ENCODE peak calls at places on chromosomes 11 and 22, in ten cellular contexts. One of them, this sample, is unnamed.

GRCh38 chr11:104390696-104391095 is 226.7 kb upstream of the PDGFD start:
- DNase-seq in WERI-Rb-1: no peak
- DNase-seq in endothelial cell: no peak
- DNase-seq in fibroblast of lung: peak
- DNase-seq in colonic mucosa: no peak
- DNase-seq in B cell: no peak
- DNase-seq in foreskin fibroblast: peak
- DNase-seq in fibroblast of pulmonary artery: peak
- DNase-seq in AG09309: no peak
- DNase-seq in HFFc6: no peak
- DNase-seq in this sample: no peak

GRCh38 chr11:7467652-7468051 is 17.7 kb upstream of the OLFML1 start:
- DNase-seq in colonic mucosa: no peak
- DNase-seq in fibroblast of lung: no peak
- DNase-seq in endothelial cell: no peak
- DNase-seq in foreskin fibroblast: peak
- DNase-seq in fibroblast of pulmonary artery: no peak
- DNase-seq in AG09309: no peak
- DNase-seq in WERI-Rb-1: no peak
- DNase-seq in B cell: no peak
- DNase-seq in HFFc6: no peak
- DNase-seq in this sample: no peak

GRCh38 chr11:19276859-19277808 is 36.4 kb upstream of the E2F8 start:
- DNase-seq in fibroblast of lung: peak
- DNase-seq in fibroblast of pulmonary artery: peak
- DNase-seq in endothelial cell: no peak
- DNase-seq in HFFc6: no peak
- DNase-seq in colonic mucosa: peak
- DNase-seq in foreskin fibroblast: no peak
- DNase-seq in B cell: no peak
- DNase-seq in WERI-Rb-1: no peak
- DNase-seq in AG09309: no peak
- DNase-seq in this sample: peak

GRCh38 chr11:126113963-126114362 is 51.3 kb upstream of the CDON start:
- DNase-seq in fibroblast of lung: no peak
- DNase-seq in foreskin fibroblast: peak
- DNase-seq in HFFc6: no peak
- DNase-seq in WERI-Rb-1: no peak
- DNase-seq in AG09309: no peak
- DNase-seq in B cell: no peak
- DNase-seq in fibroblast of pulmonary artery: no peak
- DNase-seq in endothelial cell: no peak
- DNase-seq in colonic mucosa: no peak
- DNase-seq in this sample: no peak

GRCh38 chr22:46452195-46453005 is 85.0 kb downstream of the CELSR1 start:
- DNase-seq in B cell: no peak
- DNase-seq in colonic mucosa: no peak
- DNase-seq in AG09309: no peak
- DNase-seq in fibroblast of pulmonary artery: no peak
- DNase-seq in endothelial cell: no peak
- DNase-seq in fibroblast of lung: no peak
- DNase-seq in HFFc6: no peak
- DNase-seq in foreskin fibroblast: no peak
- DNase-seq in WERI-Rb-1: no peak
- DNase-seq in this sample: no peak

GRCh38 chr22:36292823-36293530 is 40.0 kb downstream of the APOL1 start:
- DNase-seq in AG09309: no peak
- DNase-seq in fibroblast of lung: no peak
- DNase-seq in HFFc6: no peak
- DNase-seq in B cell: peak
- DNase-seq in endothelial cell: no peak
- DNase-seq in fibroblast of pulmonary artery: no peak
- DNase-seq in WERI-Rb-1: no peak
- DNase-seq in foreskin fibroblast: no peak
- DNase-seq in colonic mucosa: no peak
- DNase-seq in this sample: no peak

GRCh38 chr22:20591295-20591645 is 83.9 kb downstream of the MED15 start:
- DNase-seq in WERI-Rb-1: no peak
- DNase-seq in HFFc6: no peak
- DNase-seq in AG09309: no peak
- DNase-seq in foreskin fibroblast: no peak
- DNase-seq in fibroblast of pulmonary artery: no peak
- DNase-seq in B cell: no peak
- DNase-seq in endothelial cell: no peak
- DNase-seq in colonic mucosa: no peak
- DNase-seq in fibroblast of lung: no peak
- DNase-seq in this sample: no peak

GRCh38 chr11:116162541-116163230 is 610.1 kb downstream of the BUD13 start:
- DNase-seq in WERI-Rb-1: no peak
- DNase-seq in B cell: no peak
- DNase-seq in endothelial cell: peak
- DNase-seq in colonic mucosa: no peak
- DNase-seq in fibroblast of pulmonary artery: no peak
- DNase-seq in AG09309: no peak
- DNase-seq in HFFc6: no peak
- DNase-seq in fibroblast of lung: peak
- DNase-seq in foreskin fibroblast: no peak
- DNase-seq in this sample: no peak

GRCh38 chr11:3074912-3075589 is 17.8 kb upstream of the CARS1 start:
- DNase-seq in endothelial cell: no peak
- DNase-seq in fibroblast of pulmonary artery: no peak
- DNase-seq in AG09309: no peak
- DNase-seq in WERI-Rb-1: no peak
- DNase-seq in B cell: no peak
- DNase-seq in fibroblast of lung: no peak
- DNase-seq in foreskin fibroblast: no peak
- DNase-seq in colonic mucosa: peak
- DNase-seq in HFFc6: no peak
- DNase-seq in this sample: no peak

GRCh38 chr22:38305481-38306448 is 11.5 kb downstream of the CSNK1E start:
- DNase-seq in AG09309: no peak
- DNase-seq in HFFc6: no peak
- DNase-seq in foreskin fibroblast: peak
- DNase-seq in fibroblast of lung: peak
- DNase-seq in fibroblast of pulmonary artery: peak
- DNase-seq in endothelial cell: no peak
- DNase-seq in colonic mucosa: peak
- DNase-seq in B cell: peak
- DNase-seq in WERI-Rb-1: peak
- DNase-seq in this sample: no peak

GRCh38 chr22:38034278-38034882 is 22.8 kb upstream of the PICK1 start:
- DNase-seq in HFFc6: peak
- DNase-seq in colonic mucosa: peak
- DNase-seq in B cell: no peak
- DNase-seq in AG09309: peak
- DNase-seq in foreskin fibroblast: peak
- DNase-seq in fibroblast of pulmonary artery: peak
- DNase-seq in endothelial cell: peak
- DNase-seq in fibroblast of lung: peak
- DNase-seq in WERI-Rb-1: peak
- DNase-seq in this sample: peak

DNA sequence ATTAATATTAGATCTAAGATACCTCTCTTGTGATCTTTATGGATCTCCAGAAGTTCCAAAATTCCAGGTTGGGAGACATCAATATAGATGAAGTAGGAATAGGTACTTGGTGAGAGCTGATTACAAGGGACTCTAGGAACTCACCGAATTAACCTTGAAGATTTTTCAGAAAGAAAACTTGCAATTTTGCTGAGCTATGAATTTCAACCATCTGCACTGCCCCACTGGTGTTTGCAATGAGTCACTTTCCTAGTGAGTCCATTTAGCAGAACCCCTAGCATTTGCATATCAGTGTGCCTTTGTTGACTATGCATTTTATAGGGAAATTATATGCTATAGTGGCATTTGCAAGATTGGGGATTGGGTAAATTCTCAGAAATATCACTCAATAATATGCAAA is 122.0 kb downstream of the CTNND1 start:
- DNase-seq in colonic mucosa: no peak
- DNase-seq in endothelial cell: no peak
- DNase-seq in HFFc6: no peak
- DNase-seq in foreskin fibroblast: no peak
- DNase-seq in fibroblast of pulmonary artery: no peak
- DNase-seq in AG09309: no peak
- DNase-seq in fibroblast of lung: no peak
- DNase-seq in WERI-Rb-1: no peak
- DNase-seq in B cell: no peak
- DNase-seq in this sample: no peak
- TF ChIP-seq CTCF in colonic mucosa: no peak
- TF ChIP-seq CTCF in endothelial cell: no peak
- TF ChIP-seq CTCF in HFFc6: no peak
- TF ChIP-seq CTCF in foreskin fibroblast: no peak
- TF ChIP-seq CTCF in fibroblast of pulmonary artery: no peak
- TF ChIP-seq CTCF in AG09309: no peak
- TF ChIP-seq CTCF in fibroblast of lung: no peak
- TF ChIP-seq CTCF in WERI-Rb-1: no peak
- TF ChIP-seq CTCF in B cell: no peak
- TF ChIP-seq CTCF in this sample: no peak

DNA sequence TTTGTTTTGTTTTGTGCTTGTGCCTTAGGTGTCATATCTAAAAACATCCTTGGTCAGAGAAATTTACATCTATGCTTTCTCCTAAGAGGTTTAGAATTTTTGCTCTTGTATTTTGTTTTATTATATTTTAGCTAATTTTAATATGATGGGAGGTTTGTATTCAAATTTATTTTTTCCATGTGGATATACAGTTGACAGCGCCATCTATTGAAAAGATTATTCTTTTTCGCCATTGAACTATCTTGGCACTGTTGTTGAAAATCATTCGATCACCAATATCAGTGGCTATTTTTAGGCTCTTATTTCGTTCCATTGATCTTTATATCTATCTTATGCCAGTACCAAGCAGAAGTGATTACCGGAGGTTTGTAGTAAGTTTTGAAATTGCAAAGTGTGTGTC is 510.3 kb downstream of the BRD1 start:
- DNase-seq in WERI-Rb-1: no peak
- DNase-seq in fibroblast of lung: no peak
- DNase-seq in B cell: no peak
- DNase-seq in foreskin fibroblast: no peak
- DNase-seq in HFFc6: no peak
- DNase-seq in endothelial cell: no peak
- DNase-seq in fibroblast of pulmonary artery: no peak
- DNase-seq in AG09309: no peak
- DNase-seq in colonic mucosa: no peak
- DNase-seq in this sample: no peak
- TF ChIP-seq CTCF in WERI-Rb-1: no peak
- TF ChIP-seq CTCF in fibroblast of lung: no peak
- TF ChIP-seq CTCF in B cell: no peak
- TF ChIP-seq CTCF in foreskin fibroblast: no peak
- TF ChIP-seq CTCF in HFFc6: peak
- TF ChIP-seq CTCF in endothelial cell: peak
- TF ChIP-seq CTCF in fibroblast of pulmonary artery: no peak
- TF ChIP-seq CTCF in AG09309: no peak
- TF ChIP-seq CTCF in colonic mucosa: no peak
- TF ChIP-seq CTCF in this sample: no peak

GRCh38 chr22:31103899-31104694 is 3.3 kb downstream of the SELENOM start:
- DNase-seq in WERI-Rb-1: no peak
- DNase-seq in B cell: no peak
- DNase-seq in endothelial cell: no peak
- DNase-seq in foreskin fibroblast: no peak
- DNase-seq in HFFc6: no peak
- DNase-seq in AG09309: no peak
- DNase-seq in fibroblast of lung: no peak
- DNase-seq in colonic mucosa: no peak
- DNase-seq in fibroblast of pulmonary artery: no peak
- DNase-seq in this sample: no peak

GRCh38 chr22:31106001-31106571 is 1.3 kb downstream of the SELENOM start:
- DNase-seq in HFFc6: peak
- DNase-seq in fibroblast of pulmonary artery: no peak
- DNase-seq in WERI-Rb-1: no peak
- DNase-seq in fibroblast of lung: no peak
- DNase-seq in foreskin fibroblast: peak
- DNase-seq in AG09309: no peak
- DNase-seq in endothelial cell: peak
- DNase-seq in colonic mucosa: peak
- DNase-seq in B cell: no peak
- DNase-seq in this sample: no peak

GRCh38 chr22:31105282-31105929 is 2.0 kb downstream of the SELENOM start:
- DNase-seq in B cell: no peak
- DNase-seq in HFFc6: no peak
- DNase-seq in colonic mucosa: no peak
- DNase-seq in fibroblast of lung: no peak
- DNase-seq in endothelial cell: no peak
- DNase-seq in fibroblast of pulmonary artery: no peak
- DNase-seq in foreskin fibroblast: no peak
- DNase-seq in WERI-Rb-1: no peak
- DNase-seq in AG09309: no peak
- DNase-seq in this sample: no peak

GRCh38 chr22:31103111-31103510 is 4.3 kb downstream of the SELENOM start:
- DNase-seq in WERI-Rb-1: no peak
- DNase-seq in endothelial cell: no peak
- DNase-seq in colonic mucosa: no peak
- DNase-seq in B cell: no peak
- DNase-seq in AG09309: no peak
- DNase-seq in fibroblast of pulmonary artery: no peak
- DNase-seq in HFFc6: no peak
- DNase-seq in fibroblast of lung: no peak
- DNase-seq in foreskin fibroblast: no peak
- DNase-seq in this sample: no peak

DNA sequence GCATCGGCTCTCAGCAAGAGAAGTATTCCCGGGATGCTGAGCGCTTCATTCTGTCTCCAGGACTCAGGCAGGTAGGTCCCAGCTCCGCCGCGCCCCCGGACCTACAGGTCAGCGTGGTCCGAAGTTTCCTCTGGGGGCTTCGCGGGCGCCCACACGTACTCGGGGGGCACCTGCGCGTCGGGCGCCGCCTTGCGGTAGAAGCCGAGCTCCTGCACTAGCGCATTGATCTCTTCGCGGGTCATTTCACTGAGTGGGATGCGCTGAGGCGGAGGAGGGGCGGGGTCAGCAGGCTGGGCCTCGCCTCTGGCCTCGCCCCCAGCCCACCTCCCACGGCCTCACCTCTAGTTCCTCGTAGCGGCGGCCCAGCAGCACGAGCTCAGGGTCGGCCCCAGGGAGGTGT is 2.5 kb downstream of the SELENOM start:
- DNase-seq in colonic mucosa: no peak
- DNase-seq in WERI-Rb-1: no peak
- DNase-seq in fibroblast of pulmonary artery: no peak
- DNase-seq in foreskin fibroblast: no peak
- DNase-seq in B cell: no peak
- DNase-seq in endothelial cell: peak
- DNase-seq in AG09309: no peak
- DNase-seq in HFFc6: no peak
- DNase-seq in fibroblast of lung: peak
- DNase-seq in this sample: no peak
- TF ChIP-seq CTCF in colonic mucosa: no peak
- TF ChIP-seq CTCF in WERI-Rb-1: no peak
- TF ChIP-seq CTCF in fibroblast of pulmonary artery: peak
- TF ChIP-seq CTCF in foreskin fibroblast: no peak
- TF ChIP-seq CTCF in B cell: no peak
- TF ChIP-seq CTCF in endothelial cell: peak
- TF ChIP-seq CTCF in AG09309: peak
- TF ChIP-seq CTCF in HFFc6: no peak
- TF ChIP-seq CTCF in fibroblast of lung: peak
- TF ChIP-seq CTCF in this sample: no peak

DNA sequence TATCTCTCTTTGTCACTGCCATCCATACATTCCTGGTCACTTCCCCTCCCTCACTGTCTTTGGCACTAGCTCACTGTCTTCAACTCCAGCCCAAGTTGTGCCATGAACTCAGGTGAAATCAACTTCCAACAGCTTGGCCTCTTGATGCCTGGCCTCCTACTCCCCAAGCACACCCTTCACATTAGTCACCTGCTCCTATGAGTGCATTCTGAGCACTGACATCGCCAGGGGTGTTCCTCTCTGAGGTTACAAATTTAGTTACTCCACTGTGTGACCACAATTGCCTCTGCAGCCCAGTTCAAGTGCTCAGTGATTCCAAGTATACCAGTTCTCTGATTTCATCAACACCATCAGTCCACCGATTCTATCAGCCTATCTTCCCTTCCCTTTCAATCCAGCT is 10.8 kb downstream of the DRD2 start:
- DNase-seq in foreskin fibroblast: no peak
- DNase-seq in B cell: no peak
- DNase-seq in fibroblast of lung: no peak
- DNase-seq in colonic mucosa: no peak
- DNase-seq in WERI-Rb-1: no peak
- DNase-seq in fibroblast of pulmonary artery: no peak
- DNase-seq in HFFc6: no peak
- DNase-seq in AG09309: no peak
- DNase-seq in endothelial cell: no peak
- DNase-seq in this sample: no peak
- TF ChIP-seq CTCF in foreskin fibroblast: no peak
- TF ChIP-seq CTCF in B cell: no peak
- TF ChIP-seq CTCF in fibroblast of lung: no peak
- TF ChIP-seq CTCF in colonic mucosa: no peak
- TF ChIP-seq CTCF in WERI-Rb-1: no peak
- TF ChIP-seq CTCF in fibroblast of pulmonary artery: no peak
- TF ChIP-seq CTCF in HFFc6: no peak
- TF ChIP-seq CTCF in AG09309: no peak
- TF ChIP-seq CTCF in endothelial cell: no peak
- TF ChIP-seq CTCF in this sample: no peak